ENCODE peak calls at places on chromosomes 11 and 22, in six cellular contexts. H is HCT116, Q is astrocyte of the spinal cord, R is choroid plexus epithelial cell, S is prostate gland, T is mammary epithelial cell. U is an unnamed sample.

GRCh38 chr22:38724926-38725571 is 19.3 kb downstream of the GTPBP1 start:
- DNase-seq in H (no peak), Q (peak; percentile 43), T (peak; percentile 28), S (no peak), R (peak; percentile 66), U (peak; percentile 36)

GRCh38 chr11:2734181-2735052 is 34.6 kb upstream of the KCNQ1OT1 start:
- DNase-seq in H (no peak), Q (no peak), T (no peak), S (no peak), R (no peak), U (no peak)

GRCh38 chr22:44460287-44461082 is 37.5 kb downstream of the RTL6 start:
- DNase-seq in Q (no peak), R (no peak), T (no peak), H (no peak), S (no peak), U (peak; percentile 17)

GRCh38 chr11:79236541-79236971 is 204.3 kb downstream of the TENM4 start:
- DNase-seq in T (peak; percentile 64), R (peak; percentile 93), S (no peak), H (no peak), Q (peak; percentile 91), U (peak; percentile 55)

GRCh38 chr11:2098691-2099522 is 40.3 kb downstream of the IGF2 start:
- DNase-seq in S (no peak), R (no peak), H (no peak), Q (no peak), T (peak; percentile 37), U (no peak)

GRCh38 chr11:26549176-26549575 is 22.9 kb downstream of the MUC15 start:
- DNase-seq in Q (no peak), S (no peak), T (no peak), H (no peak), R (no peak), U (no peak)

GRCh38 chr11:85960678-85961077 is 105.5 kb downstream of the CCDC83 start:
- DNase-seq in T (no peak), R (no peak), S (no peak), H (no peak), Q (no peak), U (no peak)

GRCh38 chr11:119085523-119085878 is 820 bp downstream of the HMBS start:
- DNase-seq in T (no peak), R (no peak), Q (no peak), H (no peak), S (no peak), U (no peak)

GRCh38 chr22:46250035-46250782 is at the start of gene CDPF1:
- DNase-seq in Q (peak; percentile 77), T (peak; percentile 87), H (peak; percentile 59), R (peak; percentile 77), S (peak; percentile 87), U (peak; percentile 73)

GRCh38 chr11:70423523-70424505 is 25.5 kb downstream of the CTTN start:
- DNase-seq in Q (peak; percentile 90), T (peak; percentile 67), H (no peak), S (no peak), R (peak; percentile 92), U (peak; percentile 70)

GRCh38 chr11:59802639-59803176 is 7.9 kb downstream of the MRPL16 start:
- DNase-seq in Q (peak; percentile 70), T (peak; percentile 44), S (peak; percentile 47), R (peak; percentile 75), H (peak; percentile 46), U (peak; percentile 74)

GRCh38 chr11:34366522-34366921 is 8.7 kb upstream of the ABTB2 start:
- DNase-seq in R (peak; percentile 61), Q (no peak), T (no peak), S (no peak), H (peak; percentile 73), U (peak; percentile 67)

GRCh38 chr11:57751676-57752253 is at the start of gene BTBD18:
- DNase-seq in S (peak; percentile 49), Q (peak; percentile 64), H (no peak), T (peak; percentile 49), R (peak; percentile 79), U (peak; percentile 71)

GRCh38 chr11:124380585-124380984 is 3.7 kb downstream of the OR8B2 start:
- DNase-seq in H (no peak), T (no peak), S (no peak), R (no peak), Q (no peak), U (no peak)

GRCh38 chr11:69086152-69086551 is 37.4 kb downstream of the TPCN2 start:
- DNase-seq in Q (no peak), H (no peak), S (no peak), R (no peak), T (no peak), U (peak; percentile 24)

GRCh38 chr11:95093548-95093947 is 3.9 kb downstream of the ENDOD1 start:
- DNase-seq in Q (no peak), S (no peak), R (no peak), T (no peak), H (no peak), U (no peak)

DNA sequence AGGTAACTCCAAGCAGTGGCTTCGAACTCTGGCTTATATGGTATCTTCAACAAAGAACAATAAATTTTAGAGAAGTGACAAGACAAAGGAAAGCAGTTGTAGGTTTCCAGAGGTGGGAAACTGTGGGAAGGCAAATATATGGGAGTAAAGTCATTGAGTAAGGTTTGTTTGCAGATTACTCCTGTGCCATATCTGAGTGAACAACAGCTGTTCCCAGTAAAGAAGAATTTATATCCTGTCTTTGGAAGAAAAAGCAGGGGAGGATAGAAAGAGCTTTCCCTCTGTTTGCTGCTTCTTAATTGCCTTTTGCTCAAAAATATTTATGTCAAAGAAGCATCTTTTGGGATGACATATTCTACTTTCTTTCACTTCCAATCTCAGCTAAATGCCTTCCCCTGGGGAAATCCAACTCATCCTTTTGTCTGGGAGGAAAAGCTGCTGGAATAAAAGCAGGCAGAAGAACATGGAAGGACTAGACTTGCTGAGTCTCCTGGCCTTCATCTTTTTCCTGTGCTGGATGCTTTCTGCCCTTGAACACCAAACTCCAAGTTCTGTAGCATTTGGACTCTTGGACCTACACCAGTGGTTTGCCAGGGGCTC is 10.4 kb upstream of the RCN1 start:
- DNase-seq in Q (no peak), S (no peak), R (no peak), T (no peak), H (no peak), U (no peak)
- TF ChIP-seq CTCF in Q (no peak), S (no peak), R (no peak), T (no peak), H (no peak), U (no peak)

GRCh38 chr22:20084547-20085413 is 4.7 kb downstream of the DGCR8 start:
- DNase-seq in Q (no peak), H (no peak), T (no peak), R (peak; percentile 12), S (no peak), U (peak; percentile 8)

GRCh38 chr22:20083157-20083890 is 3.3 kb downstream of the DGCR8 start:
- DNase-seq in H (no peak), R (peak; percentile 7), T (no peak), S (no peak), Q (no peak), U (no peak)

GRCh38 chr22:20085651-20086050 is 5.6 kb downstream of the DGCR8 start:
- DNase-seq in R (no peak), S (no peak), T (no peak), Q (no peak), H (no peak), U (no peak)

GRCh38 chr22:20086101-20086599 is 6.1 kb downstream of the DGCR8 start:
- DNase-seq in H (no peak), S (no peak), Q (no peak), T (no peak), R (no peak), U (no peak)

DNA sequence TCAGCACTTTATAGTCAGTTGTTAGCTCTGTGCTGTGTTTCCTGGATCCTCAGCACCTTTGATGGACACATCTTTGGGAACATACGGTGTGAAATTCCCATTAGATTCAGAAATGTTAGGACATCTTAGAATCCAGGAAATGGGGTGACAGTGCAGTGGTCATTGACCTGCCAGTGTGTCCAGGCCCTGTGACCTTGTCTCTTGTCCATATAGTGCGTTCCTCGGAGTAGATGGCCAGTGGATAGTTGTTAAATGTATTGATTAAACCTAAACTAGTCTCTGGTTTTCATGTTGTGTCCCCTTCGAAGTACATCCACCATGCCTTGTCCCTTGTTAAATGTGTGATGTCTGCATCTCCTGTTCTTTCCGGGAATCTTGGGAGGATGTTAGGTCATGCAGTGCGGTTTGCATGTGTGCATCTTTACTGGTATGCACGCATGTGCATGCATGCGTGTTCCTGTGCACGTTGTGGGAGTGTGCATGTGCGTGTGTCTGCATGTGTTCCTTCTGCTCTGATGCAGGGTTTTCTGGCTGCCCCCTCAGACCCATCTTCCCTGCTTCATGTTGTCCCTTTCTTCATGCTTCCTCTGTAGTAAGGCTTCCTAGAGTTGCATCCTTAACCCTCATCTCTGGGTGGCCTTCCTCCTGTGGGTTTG is 4.0 kb downstream of the DGCR8 start:
- DNase-seq in R (no peak), T (no peak), S (no peak), Q (no peak), H (no peak), U (no peak)
- H3K4me3 ChIP-seq in R (no peak overlapping the region), T (no peak overlapping the region), S (no peak overlapping the region), Q (no peak overlapping the region), H (no peak overlapping the region), U (no peak overlapping the region)

GRCh38 chr11:6629573-6629891 is 10.3 kb upstream of the TPP1 start:
- DNase-seq in S (no peak), H (no peak), Q (no peak), T (no peak), R (no peak), U (no peak)
- TF ChIP-seq CTCF in S (no peak), H (no peak), Q (no peak), T (no peak), R (no peak), U (no peak)

GRCh38 chr11:83725161-83725560 is 439.0 kb upstream of the CCDC90B start:
- DNase-seq in S (no peak), H (no peak), Q (no peak), R (no peak), T (no peak), U (no peak)
- H3K4me3 ChIP-seq in S (peak overlapping the region; percentile 27), H (no peak overlapping the region), Q (no peak overlapping the region), R (no peak overlapping the region), T (no peak overlapping the region), U (no peak overlapping the region)

GRCh38 chr11:257766-258493 is 20.3 kb upstream of the NLRP6 start:
- DNase-seq in T (no peak), S (no peak), R (no peak), Q (no peak), H (no peak), U (no peak)
- TF ChIP-seq CTCF in T (peak; percentile 37), S (peak; percentile 29), R (peak; percentile 24), Q (no peak), H (peak; percentile 34), U (no peak)

GRCh38 chr11:132396318-132396717 is 1025.9 kb downstream of the NTM start:
- DNase-seq in R (no peak), T (no peak), H (no peak), Q (no peak), S (no peak), U (no peak)

GRCh38 chr11:132405728-132406127 is 1035.3 kb downstream of the NTM start:
- DNase-seq in T (no peak), R (no peak), H (no peak), S (no peak), Q (no peak), U (no peak)

GRCh38 chr11:132402056-132402684 is 1031.8 kb downstream of the NTM start:
- DNase-seq in R (peak; percentile 72), H (no peak), Q (peak; percentile 62), T (peak; percentile 39), S (no peak), U (peak; percentile 42)
- H3K4me3 ChIP-seq in R (no peak overlapping the region), H (no peak overlapping the region), Q (no peak overlapping the region), T (no peak overlapping the region), S (no peak overlapping the region), U (no peak overlapping the region)

GRCh38 chr11:3808846-3809623 is 675 bp downstream of the PGAP2 start:
- DNase-seq in T (peak; percentile 70), H (peak; percentile 62), R (peak; percentile 77), Q (peak; percentile 44), S (peak; percentile 46), U (peak; percentile 55)
- TF ChIP-seq CTCF in T (peak; percentile 65), H (peak; percentile 46), R (peak; percentile 63), Q (peak; percentile 30), S (peak; percentile 57), U (peak; percentile 42)